ENCODE peak calls at places on chromosomes 2 and 18, in nine cellular contexts. One of them, this sample, is unnamed.

GRCh38 chr2:177972782-177973181 is 99.8 kb downstream of the PDE11A start:
- DNase-seq in pancreas: no peak
- DNase-seq in SK-N-SH: no peak
- DNase-seq in iPS DF 6.9: peak; percentile 5
- DNase-seq in Karpas-422: no peak
- DNase-seq in breast epithelium: no peak
- DNase-seq in tibial nerve: no peak
- DNase-seq in aorta: no peak
- DNase-seq in adrenal gland: no peak
- DNase-seq in this sample: no peak

GRCh38 chr18:79687806-79688205 is 8.2 kb downstream of the CTDP1 start:
- DNase-seq in pancreas: peak; percentile 84
- DNase-seq in SK-N-SH: peak; percentile 6
- DNase-seq in iPS DF 6.9: no peak
- DNase-seq in Karpas-422: no peak
- DNase-seq in breast epithelium: no peak
- DNase-seq in tibial nerve: no peak
- DNase-seq in aorta: no peak
- DNase-seq in adrenal gland: no peak
- DNase-seq in this sample: no peak

GRCh38 chr2:204205548-204205947 is 269.0 kb downstream of the ICOS start:
- DNase-seq in pancreas: no peak
- DNase-seq in SK-N-SH: no peak
- DNase-seq in iPS DF 6.9: peak; percentile 45
- DNase-seq in Karpas-422: no peak
- DNase-seq in breast epithelium: no peak
- DNase-seq in tibial nerve: no peak
- DNase-seq in aorta: no peak
- DNase-seq in adrenal gland: no peak
- DNase-seq in this sample: no peak

GRCh38 chr2:25838152-25838756 is 40.0 kb downstream of the ASXL2 start:
- DNase-seq in pancreas: no peak
- DNase-seq in SK-N-SH: no peak
- DNase-seq in iPS DF 6.9: no peak
- DNase-seq in Karpas-422: no peak
- DNase-seq in breast epithelium: no peak
- DNase-seq in tibial nerve: no peak
- DNase-seq in aorta: no peak
- DNase-seq in adrenal gland: no peak
- DNase-seq in this sample: no peak

GRCh38 chr18:59388180-59388579 is 29.1 kb upstream of the LMAN1 start:
- DNase-seq in pancreas: no peak
- DNase-seq in SK-N-SH: no peak
- DNase-seq in iPS DF 6.9: no peak
- DNase-seq in Karpas-422: no peak
- DNase-seq in breast epithelium: no peak
- DNase-seq in tibial nerve: no peak
- DNase-seq in aorta: no peak
- DNase-seq in adrenal gland: no peak
- DNase-seq in this sample: no peak

GRCh38 chr2:203859030-203859854 is 8.3 kb upstream of the CTLA4 start:
- DNase-seq in pancreas: no peak
- DNase-seq in SK-N-SH: no peak
- DNase-seq in iPS DF 6.9: no peak
- DNase-seq in Karpas-422: no peak
- DNase-seq in breast epithelium: no peak
- DNase-seq in tibial nerve: no peak
- DNase-seq in aorta: no peak
- DNase-seq in adrenal gland: no peak
- DNase-seq in this sample: no peak

GRCh38 chr2:194087569-194087968 is 1569.5 kb upstream of the SLC39A10 start:
- DNase-seq in pancreas: no peak
- DNase-seq in SK-N-SH: no peak
- DNase-seq in iPS DF 6.9: no peak
- DNase-seq in Karpas-422: no peak
- DNase-seq in breast epithelium: no peak
- DNase-seq in tibial nerve: no peak
- DNase-seq in aorta: no peak
- DNase-seq in adrenal gland: no peak
- DNase-seq in this sample: no peak

GRCh38 chr2:173226899-173227692 is 127.6 kb upstream of the CDCA7 start:
- DNase-seq in pancreas: no peak
- DNase-seq in SK-N-SH: no peak
- DNase-seq in iPS DF 6.9: no peak
- DNase-seq in Karpas-422: no peak
- DNase-seq in breast epithelium: no peak
- DNase-seq in tibial nerve: no peak
- DNase-seq in aorta: no peak
- DNase-seq in adrenal gland: no peak
- DNase-seq in this sample: no peak

GRCh38 chr2:222448806-222449205 is 24.5 kb downstream of the SGPP2 start:
- DNase-seq in pancreas: no peak
- DNase-seq in SK-N-SH: no peak
- DNase-seq in iPS DF 6.9: no peak
- DNase-seq in Karpas-422: no peak
- DNase-seq in breast epithelium: no peak
- DNase-seq in tibial nerve: no peak
- DNase-seq in aorta: no peak
- DNase-seq in adrenal gland: peak; percentile 63
- DNase-seq in this sample: peak; percentile 53

GRCh38 chr2:17311104-17311619 is 207.1 kb downstream of the RAD51AP2 start:
- DNase-seq in pancreas: no peak
- DNase-seq in SK-N-SH: no peak
- DNase-seq in iPS DF 6.9: no peak
- DNase-seq in Karpas-422: no peak
- DNase-seq in breast epithelium: no peak
- DNase-seq in tibial nerve: no peak
- DNase-seq in aorta: no peak
- DNase-seq in adrenal gland: no peak
- DNase-seq in this sample: no peak

GRCh38 chr2:60423066-60423465 is 130.4 kb downstream of the BCL11A start:
- DNase-seq in pancreas: no peak
- DNase-seq in SK-N-SH: peak; percentile 23
- DNase-seq in iPS DF 6.9: no peak
- DNase-seq in Karpas-422: no peak
- DNase-seq in breast epithelium: no peak
- DNase-seq in tibial nerve: no peak
- DNase-seq in aorta: no peak
- DNase-seq in adrenal gland: no peak
- DNase-seq in this sample: no peak

GRCh38 chr2:84732897-84733778 is 147.7 kb downstream of the TRABD2A start:
- DNase-seq in pancreas: no peak
- DNase-seq in SK-N-SH: no peak
- DNase-seq in iPS DF 6.9: no peak
- DNase-seq in Karpas-422: no peak
- DNase-seq in breast epithelium: no peak
- DNase-seq in tibial nerve: no peak
- DNase-seq in aorta: no peak
- DNase-seq in adrenal gland: no peak
- DNase-seq in this sample: no peak

GRCh38 chr2:79235135-79235534 is 75.6 kb upstream of the REG3A start:
- DNase-seq in pancreas: no peak
- DNase-seq in SK-N-SH: no peak
- DNase-seq in iPS DF 6.9: no peak
- DNase-seq in Karpas-422: peak; percentile 76
- DNase-seq in breast epithelium: no peak
- DNase-seq in tibial nerve: no peak
- DNase-seq in aorta: no peak
- DNase-seq in adrenal gland: no peak
- DNase-seq in this sample: no peak

GRCh38 chr2:119222863-119223520 is 642 bp upstream of the STEAP3 start:
- DNase-seq in pancreas: no peak
- DNase-seq in SK-N-SH: no peak
- DNase-seq in iPS DF 6.9: no peak
- DNase-seq in Karpas-422: no peak
- DNase-seq in breast epithelium: no peak
- DNase-seq in tibial nerve: no peak
- DNase-seq in aorta: no peak
- DNase-seq in adrenal gland: no peak
- DNase-seq in this sample: no peak

GRCh38 chr2:64606495-64607363 is 47.0 kb downstream of the SERTAD2 start:
- DNase-seq in pancreas: peak; percentile 73
- DNase-seq in SK-N-SH: no peak
- DNase-seq in iPS DF 6.9: no peak
- DNase-seq in Karpas-422: peak; percentile 96
- DNase-seq in breast epithelium: peak; percentile 71
- DNase-seq in tibial nerve: peak; percentile 84
- DNase-seq in aorta: peak; percentile 94
- DNase-seq in adrenal gland: peak; percentile 76
- DNase-seq in this sample: peak; percentile 75

GRCh38 chr2:217521820-217522219 is 481.0 kb downstream of the TNS1 start:
- DNase-seq in pancreas: no peak
- DNase-seq in SK-N-SH: no peak
- DNase-seq in iPS DF 6.9: no peak
- DNase-seq in Karpas-422: no peak
- DNase-seq in breast epithelium: no peak
- DNase-seq in tibial nerve: no peak
- DNase-seq in aorta: no peak
- DNase-seq in adrenal gland: no peak
- DNase-seq in this sample: no peak

DNA sequence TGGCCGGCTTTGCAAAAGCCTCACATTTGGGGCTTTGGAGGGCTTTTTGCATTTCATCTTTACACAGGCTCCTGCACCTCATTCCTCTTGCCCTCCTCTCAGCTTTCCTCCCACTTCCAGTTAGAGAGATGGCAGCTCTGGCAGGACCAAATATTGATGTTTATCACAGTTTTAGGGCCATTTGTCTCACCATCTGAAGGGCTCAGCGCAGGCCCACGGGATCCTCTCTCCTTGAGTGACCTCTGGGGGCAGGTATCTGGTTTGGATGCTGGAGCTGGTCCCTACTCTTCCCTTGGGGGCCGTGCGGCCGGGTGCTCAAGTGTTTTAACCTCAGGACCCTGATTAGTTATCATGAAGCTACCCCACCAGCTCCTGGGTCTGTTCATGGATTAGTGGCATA is 19.9 kb downstream of the ATOH8 start:
- DNase-seq in pancreas: peak; percentile 11
- DNase-seq in SK-N-SH: peak; percentile 64
- DNase-seq in iPS DF 6.9: no peak
- DNase-seq in Karpas-422: no peak
- DNase-seq in breast epithelium: no peak
- DNase-seq in tibial nerve: no peak
- DNase-seq in aorta: no peak
- DNase-seq in adrenal gland: no peak
- DNase-seq in this sample: no peak
- H3K4me1 ChIP-seq in pancreas: peaks cover 16% of the 10 kb centered on the region
- H3K4me1 ChIP-seq in SK-N-SH: peaks cover 60% of the 10 kb centered on the region
- H3K4me1 ChIP-seq in iPS DF 6.9: peaks cover 10% of the 10 kb centered on the region
- H3K4me1 ChIP-seq in Karpas-422: no peaks in the 10 kb centered on the region
- H3K4me1 ChIP-seq in breast epithelium: peaks cover 13% of the 10 kb centered on the region
- H3K4me1 ChIP-seq in tibial nerve: peaks cover 97% of the 10 kb centered on the region
- H3K4me1 ChIP-seq in aorta: peaks cover 10% of the 10 kb centered on the region
- H3K4me1 ChIP-seq in adrenal gland: peaks cover 62% of the 10 kb centered on the region
- H3K4me1 ChIP-seq in this sample: peaks cover 48% of the 10 kb centered on the region

GRCh38 chr2:98432145-98432544 is 12.5 kb upstream of the INPP4A start:
- DNase-seq in pancreas: no peak
- DNase-seq in SK-N-SH: no peak
- DNase-seq in iPS DF 6.9: no peak
- DNase-seq in Karpas-422: no peak
- DNase-seq in breast epithelium: no peak
- DNase-seq in tibial nerve: no peak
- DNase-seq in aorta: no peak
- DNase-seq in adrenal gland: no peak
- DNase-seq in this sample: no peak
- H3K9me3 ChIP-seq in pancreas: no peaks in the 10 kb centered on the region
- H3K9me3 ChIP-seq in SK-N-SH: no peaks in the 10 kb centered on the region
- H3K9me3 ChIP-seq in iPS DF 6.9: no peaks in the 10 kb centered on the region
- H3K9me3 ChIP-seq in Karpas-422: no peaks in the 10 kb centered on the region
- H3K9me3 ChIP-seq in breast epithelium: peaks cover 19% of the 10 kb centered on the region
- H3K9me3 ChIP-seq in tibial nerve: peaks cover 22% of the 10 kb centered on the region
- H3K9me3 ChIP-seq in aorta: peaks cover 5% of the 10 kb centered on the region
- H3K9me3 ChIP-seq in adrenal gland: peaks cover 4% of the 10 kb centered on the region
- H3K9me3 ChIP-seq in this sample: no peaks in the 10 kb centered on the region

DNA sequence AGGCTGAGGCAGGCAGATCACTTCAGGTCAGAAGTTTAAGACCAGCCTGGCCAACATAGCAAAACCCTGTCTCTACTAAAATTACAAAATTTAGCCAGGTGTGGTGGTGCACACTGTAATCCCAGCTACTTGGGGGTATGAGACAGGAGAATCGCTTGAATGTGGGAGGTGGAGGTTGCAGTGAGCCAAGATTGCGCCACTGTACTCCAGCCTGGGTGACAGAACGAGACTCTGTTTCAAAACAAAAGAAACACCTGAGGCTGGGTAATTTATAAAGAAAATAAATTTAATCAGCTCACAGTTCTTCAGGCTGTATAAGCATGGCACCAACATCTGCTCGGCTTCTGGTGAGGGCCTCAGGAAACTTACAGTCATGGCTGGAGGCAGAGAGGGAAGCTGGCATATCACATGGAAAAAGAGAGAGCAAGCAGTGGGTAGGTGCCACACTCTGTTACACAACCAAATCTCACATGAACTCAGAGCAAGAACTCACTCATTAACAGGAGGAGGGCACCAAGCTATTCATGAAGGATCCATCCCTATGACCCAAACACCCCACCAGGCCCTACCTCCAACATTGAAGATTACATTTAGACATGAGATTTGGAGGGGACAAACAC is 244.1 kb upstream of the RBBP8 start:
- DNase-seq in pancreas: no peak
- DNase-seq in SK-N-SH: no peak
- DNase-seq in iPS DF 6.9: no peak
- DNase-seq in Karpas-422: no peak
- DNase-seq in breast epithelium: no peak
- DNase-seq in tibial nerve: no peak
- DNase-seq in aorta: no peak
- DNase-seq in adrenal gland: no peak
- DNase-seq in this sample: no peak
- H3K4me3 ChIP-seq in pancreas: no peak overlapping the region
- H3K4me3 ChIP-seq in SK-N-SH: no peak overlapping the region
- H3K4me3 ChIP-seq in iPS DF 6.9: no peak overlapping the region
- H3K4me3 ChIP-seq in Karpas-422: no peak overlapping the region
- H3K4me3 ChIP-seq in breast epithelium: no peak overlapping the region
- H3K4me3 ChIP-seq in tibial nerve: no peak overlapping the region
- H3K4me3 ChIP-seq in aorta: no peak overlapping the region
- H3K4me3 ChIP-seq in adrenal gland: no peak overlapping the region
- H3K4me3 ChIP-seq in this sample: no peak overlapping the region

GRCh38 chr18:47915930-47916329 is 14.5 kb downstream of the SMAD2 start:
- DNase-seq in pancreas: no peak
- DNase-seq in SK-N-SH: no peak
- DNase-seq in iPS DF 6.9: no peak
- DNase-seq in Karpas-422: no peak
- DNase-seq in breast epithelium: no peak
- DNase-seq in tibial nerve: no peak
- DNase-seq in aorta: no peak
- DNase-seq in adrenal gland: no peak
- DNase-seq in this sample: no peak

GRCh38 chr18:47917923-47918610 is 12.4 kb downstream of the SMAD2 start:
- DNase-seq in pancreas: no peak
- DNase-seq in SK-N-SH: no peak
- DNase-seq in iPS DF 6.9: no peak
- DNase-seq in Karpas-422: no peak
- DNase-seq in breast epithelium: no peak
- DNase-seq in tibial nerve: no peak
- DNase-seq in aorta: no peak
- DNase-seq in adrenal gland: no peak
- DNase-seq in this sample: no peak

GRCh38 chr18:47915229-47915628 is 15.2 kb downstream of the SMAD2 start:
- DNase-seq in pancreas: no peak
- DNase-seq in SK-N-SH: no peak
- DNase-seq in iPS DF 6.9: no peak
- DNase-seq in Karpas-422: no peak
- DNase-seq in breast epithelium: no peak
- DNase-seq in tibial nerve: no peak
- DNase-seq in aorta: no peak
- DNase-seq in adrenal gland: no peak
- DNase-seq in this sample: no peak

GRCh38 chr18:47919916-47920315 is 10.5 kb downstream of the SMAD2 start:
- DNase-seq in pancreas: no peak
- DNase-seq in SK-N-SH: no peak
- DNase-seq in iPS DF 6.9: no peak
- DNase-seq in Karpas-422: no peak
- DNase-seq in breast epithelium: no peak
- DNase-seq in tibial nerve: no peak
- DNase-seq in aorta: no peak
- DNase-seq in adrenal gland: no peak
- DNase-seq in this sample: no peak
- H3K4me1 ChIP-seq in pancreas: peaks cover 15% of the 10 kb centered on the region
- H3K4me1 ChIP-seq in SK-N-SH: peaks cover 2% of the 10 kb centered on the region
- H3K4me1 ChIP-seq in iPS DF 6.9: peaks cover 4% of the 10 kb centered on the region
- H3K4me1 ChIP-seq in Karpas-422: peaks cover 84% of the 10 kb centered on the region
- H3K4me1 ChIP-seq in breast epithelium: no peaks in the 10 kb centered on the region
- H3K4me1 ChIP-seq in tibial nerve: peaks cover 77% of the 10 kb centered on the region
- H3K4me1 ChIP-seq in aorta: peaks cover 3% of the 10 kb centered on the region
- H3K4me1 ChIP-seq in adrenal gland: peaks cover 46% of the 10 kb centered on the region
- H3K4me1 ChIP-seq in this sample: peaks cover 20% of the 10 kb centered on the region